ENCODE peak calls at places on chromosomes 7 and 10, in eight cellular contexts. V is A549; F is NCI-H1105 treated with DMSO at 0.1 percent for 48 hours; H is stimulated activated CD4-positive, alpha-beta T cell treated with anti-CD3 and anti-CD28 coated beads, Interleukin-2, amount 100 ng/mL, for 24 hours; S is adipocyte; L is GM04504; P is ELF-1; E is activated T-cell treated with anti-CD3 and anti-CD28 coated beads for 1 hour. Q is an unnamed sample.

GRCh38 chr10:21889477-21890275 is 113.9 kb downstream of the DNAJC1 start:
- DNase-seq in H (no peak), F (no peak), E (no peak), L (no peak), S (no peak), V (no peak), P (no peak), Q (no peak)

GRCh38 chr7:7202375-7202720 is 20.0 kb downstream of the C1GALT1 start:
- DNase-seq in H (no peak), S (no peak), F (no peak), L (no peak), V (no peak), E (no peak), P (no peak), Q (no peak)

GRCh38 chr7:137879357-137880158 is 32.8 kb upstream of the DGKI start:
- DNase-seq in S (no peak), P (peak; percentile 80), F (no peak), L (no peak), H (no peak), E (no peak), V (no peak), Q (peak; percentile 62)

GRCh38 chr7:108335264-108335918 is 120.8 kb downstream of the NRCAM start:
- DNase-seq in F (peak; percentile 86), S (peak; percentile 12), L (no peak), E (no peak), P (no peak), V (peak; percentile 28), H (peak; percentile 2), Q (no peak)

GRCh38 chr10:68560916-68561691 is 967 bp downstream of the TET1 start:
- DNase-seq in P (peak; percentile 87), S (peak; percentile 74), V (no peak), L (no peak), H (peak; percentile 28), E (no peak), F (peak; percentile 5), Q (no peak)

GRCh38 chr7:105678811-105679495 is 97.7 kb upstream of the EFCAB10 start:
- DNase-seq in H (peak; percentile 43), F (no peak), P (peak; percentile 23), S (no peak), V (no peak), L (no peak), E (no peak), Q (peak; percentile 62)

GRCh38 chr7:69864822-69865221 is 266.5 kb downstream of the AUTS2 start:
- DNase-seq in E (no peak), S (no peak), H (no peak), V (no peak), L (no peak), F (peak; percentile 48), P (no peak), Q (no peak)

GRCh38 chr10:30383366-30383765 is 34.3 kb upstream of the MTPAP start:
- DNase-seq in H (no peak), L (no peak), E (no peak), S (peak; percentile 17), P (no peak), F (no peak), V (no peak), Q (no peak)

GRCh38 chr7:74173491-74173865 is 678 bp upstream of the EIF4H start:
- DNase-seq in E (no peak), V (no peak), F (peak; percentile 46), S (no peak), P (no peak), L (no peak), H (no peak), Q (no peak)

GRCh38 chr7:42930889-42931288 is 1.1 kb downstream of the PSMA2 start:
- DNase-seq in H (no peak), P (no peak), F (no peak), V (no peak), S (peak; percentile 33), L (no peak), E (no peak), Q (no peak)

GRCh38 chr7:25361863-25362262 is 133.6 kb upstream of the NPVF start:
- DNase-seq in S (no peak), E (no peak), P (no peak), H (no peak), F (no peak), V (no peak), L (no peak), Q (peak; percentile 19)

GRCh38 chr10:72612203-72612826 is 13.6 kb downstream of the MICU1 start:
- DNase-seq in E (no peak), H (no peak), S (peak; percentile 14), L (no peak), P (no peak), V (no peak), F (peak; percentile 95), Q (peak; percentile 10)

GRCh38 chr10:70232155-70232858 is 922 bp downstream of the PPA1 start:
- DNase-seq in E (peak; percentile 5), L (no peak), H (peak; percentile 46), V (peak; percentile 43), P (peak; percentile 60), F (peak; percentile 26), S (peak; percentile 77), Q (peak; percentile 74)

GRCh38 chr7:29921404-29922010 is 68.1 kb downstream of the SCRN1 start:
- DNase-seq in P (peak; percentile 80), L (no peak), S (peak; percentile 75), F (peak; percentile 77), H (peak; percentile 24), V (peak; percentile 71), E (no peak), Q (peak; percentile 64)

GRCh38 chr7:56287429-56288138 is 171.4 kb upstream of the NUPR2 start:
- DNase-seq in F (peak; percentile 39), H (peak; percentile 1), E (no peak), P (peak; percentile 67), L (no peak), V (no peak), S (no peak), Q (peak; percentile 5)

GRCh38 chr7:103100348-103100747 is 25.4 kb downstream of the ARMC10 start:
- DNase-seq in V (no peak), P (no peak), E (no peak), L (no peak), S (no peak), F (no peak), H (no peak), Q (no peak)

GRCh38 chr7:83166-83840 is 109.1 kb upstream of the FAM20C start:
- DNase-seq in E (no peak), V (no peak), S (no peak), H (no peak), P (no peak), F (no peak), L (no peak), Q (no peak)

GRCh38 chr10:57964371-57964770 is 303.3 kb downstream of the IPMK start:
- DNase-seq in F (no peak), V (peak; percentile 33), L (peak; percentile 84), H (no peak), S (peak; percentile 5), P (no peak), E (no peak), Q (peak; percentile 22)

GRCh38 chr7:157224627-157225026 is 85.9 kb downstream of the UBE3C start:
- DNase-seq in L (peak; percentile 13), H (no peak), F (no peak), S (peak; percentile 38), V (peak; percentile 65), E (no peak), P (no peak), Q (peak; percentile 13)

GRCh38 chr7:113998934-113999333 is 80.1 kb upstream of the PPP1R3A start:
- DNase-seq in F (no peak), P (no peak), S (no peak), L (no peak), E (no peak), V (no peak), H (no peak), Q (no peak)

GRCh38 chr10:11181996-11182395 is 164.3 kb downstream of the CELF2 start:
- DNase-seq in L (no peak), F (no peak), S (no peak), V (no peak), E (no peak), H (no peak), P (no peak), Q (no peak)

GRCh38 chr7:15305002-15305600 is 256.7 kb downstream of the AGMO start:
- DNase-seq in E (no peak), L (peak; percentile 32), F (peak; percentile 63), H (peak; percentile 7), V (peak; percentile 63), S (peak; percentile 85), P (peak; percentile 10), Q (peak; percentile 51)

GRCh38 chr7:106218546-106218945 is 66.2 kb downstream of the NAMPT start:
- DNase-seq in F (no peak), L (no peak), S (no peak), E (no peak), V (no peak), P (no peak), H (no peak), Q (no peak)

GRCh38 chr7:23530901-23531793 is 634 bp downstream of the TRA2A start:
- DNase-seq in L (peak; percentile 41), F (peak; percentile 72), H (peak; percentile 64), V (peak; percentile 70), E (peak; percentile 13), S (peak; percentile 75), P (peak; percentile 61), Q (peak; percentile 50)

GRCh38 chr7:150341263-150342118 is at the start of gene RARRES2:
- DNase-seq in P (no peak), E (no peak), F (no peak), S (no peak), L (no peak), H (no peak), V (no peak), Q (no peak)

GRCh38 chr10:48592346-48592745 is 12.5 kb downstream of the ARHGAP22 start:
- DNase-seq in V (no peak), F (no peak), E (no peak), P (no peak), H (no peak), L (no peak), S (no peak), Q (no peak)

GRCh38 chr7:70660154-70660818 is 471.7 kb upstream of the GALNT17 start:
- DNase-seq in H (no peak), F (no peak), P (no peak), S (no peak), V (no peak), E (no peak), L (no peak), Q (no peak)

GRCh38 chr10:107032700-107033401 is 131.7 kb downstream of the SORCS1 start:
- DNase-seq in H (no peak), P (no peak), E (no peak), V (no peak), S (no peak), L (no peak), F (no peak), Q (no peak)

GRCh38 chr7:493661-494251 is 25.9 kb downstream of the PDGFA start:
- DNase-seq in E (no peak), V (no peak), P (no peak), S (no peak), H (no peak), L (no peak), F (no peak), Q (no peak)

GRCh38 chr7:151327659-151328058 is 14.0 kb upstream of the NUB1 start:
- DNase-seq in S (no peak), F (no peak), V (no peak), L (no peak), P (no peak), E (no peak), H (no peak), Q (no peak)

GRCh38 chr7:77687100-77687746 is 9.0 kb upstream of the RSBN1L start:
- DNase-seq in S (peak; percentile 48), E (no peak), P (no peak), L (no peak), H (no peak), V (no peak), F (no peak), Q (peak; percentile 51)

GRCh38 chr7:36272567-36273269 is 116.9 kb upstream of the ANLN start:
- DNase-seq in S (no peak), E (no peak), L (no peak), V (peak; percentile 46), H (no peak), P (peak; percentile 28), F (no peak), Q (no peak)

GRCh38 chr10:117476716-117477115 is 65.8 kb upstream of the EMX2 start:
- DNase-seq in L (no peak), V (no peak), P (no peak), H (no peak), F (no peak), S (no peak), E (no peak), Q (no peak)

GRCh38 chr10:86413046-86413728 is 46.6 kb upstream of the GRID1 start:
- DNase-seq in L (no peak), V (no peak), F (no peak), S (peak; percentile 48), P (no peak), E (no peak), H (no peak), Q (no peak)